ENCODE peak calls at places on chromosomes 12 and 14, in six cellular contexts. E, B, N, H, O and G are unnamed samples.

GRCh38 chr12:26823391-26823790 is 9.6 kb downstream of the ITPR2 start:
- DNase-seq in E (no peak), B (no peak), N (no peak), H (no peak), O (peak; percentile 46), G (peak; percentile 57)

GRCh38 chr12:120774169-120774916 is 48.7 kb downstream of the ACADS start:
- DNase-seq in E (no peak), B (no peak), N (no peak), H (no peak), O (no peak), G (no peak)

GRCh38 chr14:92892589-92892988 is 30.4 kb upstream of the CHGA start:
- DNase-seq in E (no peak), B (no peak), N (no peak), H (no peak), O (peak; percentile 48), G (peak; percentile 17)

GRCh38 chr12:54197037-54197909 is 8.5 kb upstream of the SMUG1 start:
- DNase-seq in E (peak; percentile 36), B (no peak), N (peak; percentile 73), H (no peak), O (peak; percentile 31), G (peak; percentile 26)

GRCh38 chr12:102948941-102949352 is 8.5 kb upstream of the ASCL1 start:
- DNase-seq in E (peak; percentile 79), B (peak; percentile 23), N (peak; percentile 60), H (no peak), O (no peak), G (peak; percentile 55)

GRCh38 chr12:122079038-122079531 is 529 bp downstream of the MLXIP start:
- DNase-seq in E (peak; percentile 26), B (no peak), N (peak; percentile 74), H (no peak), O (peak; percentile 28), G (no peak)

GRCh38 chr12:127943481-127944210 is 323.3 kb upstream of the TMEM132C start:
- DNase-seq in E (no peak), B (no peak), N (peak; percentile 37), H (no peak), O (no peak), G (no peak)

GRCh38 chr12:10719482-10719881 is 3.6 kb downstream of the YBX3 start:
- DNase-seq in E (no peak), B (no peak), N (no peak), H (no peak), O (no peak), G (no peak)

GRCh38 chr12:124475295-124476010 is 92.0 kb downstream of the NCOR2 start:
- DNase-seq in E (no peak), B (no peak), N (no peak), H (no peak), O (no peak), G (no peak)

GRCh38 chr14:98226411-98226810 is 1045.6 kb downstream of the BCL11B start:
- DNase-seq in E (no peak), B (no peak), N (no peak), H (no peak), O (no peak), G (no peak)

GRCh38 chr14:65462411-65462810 is 49.9 kb downstream of the FUT8 start:
- DNase-seq in E (no peak), B (peak; percentile 81), N (peak; percentile 19), H (no peak), O (peak; percentile 90), G (peak; percentile 56)

GRCh38 chr12:76519538-76519937 is 40.0 kb downstream of the OSBPL8 start:
- DNase-seq in E (no peak), B (no peak), N (peak; percentile 52), H (no peak), O (no peak), G (peak; percentile 92)

GRCh38 chr12:104643921-104644669 is 187.3 kb downstream of the CHST11 start:
- DNase-seq in E (no peak), B (no peak), N (no peak), H (peak; percentile 16), O (no peak), G (no peak)

GRCh38 chr12:75613981-75614380 is 102.6 kb upstream of the KRR1 start:
- DNase-seq in E (no peak), B (no peak), N (no peak), H (no peak), O (peak; percentile 19), G (peak; percentile 16)

GRCh38 chr12:64625243-64626077 is 15.2 kb downstream of the RASSF3 start:
- DNase-seq in E (peak; percentile 19), B (peak; percentile 69), N (peak; percentile 94), H (peak; percentile 52), O (peak; percentile 95), G (peak; percentile 89)

GRCh38 chr12:70040141-70040540 is 203.1 kb upstream of the CNOT2 start:
- DNase-seq in E (no peak), B (no peak), N (no peak), H (no peak), O (no peak), G (peak; percentile 82)

GRCh38 chr14:98028156-98028555 is 1231.0 kb downstream of the VRK1 start:
- DNase-seq in E (no peak), B (peak; percentile 3), N (no peak), H (no peak), O (peak; percentile 1), G (no peak)

GRCh38 chr14:75452900-75453816 is 25.3 kb downstream of the JDP2 start:
- DNase-seq in E (peak; percentile 30), B (peak; percentile 55), N (peak; percentile 86), H (no peak), O (peak; percentile 83), G (peak; percentile 77)

GRCh38 chr12:57161491-57161890 is 14.1 kb upstream of the LRP1-AS start:
- DNase-seq in E (no peak), B (no peak), N (no peak), H (no peak), O (no peak), G (no peak)

GRCh38 chr12:114288071-114288470 is 117.9 kb downstream of the TBX5 start:
- DNase-seq in E (no peak), B (peak; percentile 24), N (no peak), H (no peak), O (no peak), G (peak; percentile 37)

GRCh38 chr12:25839470-25839869 is 119.0 kb upstream of the RASSF8 start:
- DNase-seq in E (no peak), B (no peak), N (no peak), H (no peak), O (peak; percentile 73), G (peak; percentile 72)

GRCh38 chr12:112005419-112006395 is 7.3 kb downstream of the TMEM116 start:
- DNase-seq in E (no peak), B (no peak), N (peak; percentile 46), H (no peak), O (peak; percentile 36), G (no peak)

GRCh38 chr12:62537544-62537943 is 70.9 kb downstream of the MON2 start:
- DNase-seq in E (no peak), B (peak; percentile 70), N (peak; percentile 13), H (no peak), O (peak; percentile 14), G (peak; percentile 92)

GRCh38 chr12:117986705-117987469 is 18.1 kb upstream of the KSR2 start:
- DNase-seq in E (no peak), B (peak; percentile 24), N (no peak), H (no peak), O (peak; percentile 90), G (peak; percentile 75)

GRCh38 chr12:63276537-63277365 is 125.8 kb upstream of the AVPR1A start:
- DNase-seq in E (peak; percentile 54), B (no peak), N (peak; percentile 51), H (no peak), O (peak; percentile 37), G (peak; percentile 12)

GRCh38 chr14:69152181-69152943 is 557 bp downstream of the DCAF5 start:
- DNase-seq in E (peak; percentile 35), B (no peak), N (peak; percentile 70), H (peak; percentile 59), O (peak; percentile 31), G (peak; percentile 37)

GRCh38 chr12:104469523-104469922 is 12.8 kb downstream of the CHST11 start:
- DNase-seq in E (no peak), B (no peak), N (peak; percentile 16), H (no peak), O (no peak), G (no peak)

GRCh38 chr12:130131817-130132216 is 30.4 kb upstream of the FZD10 start:
- DNase-seq in E (no peak), B (no peak), N (no peak), H (no peak), O (no peak), G (no peak)

GRCh38 chr12:76486011-76486410 is 73.6 kb downstream of the OSBPL8 start:
- DNase-seq in E (no peak), B (no peak), N (no peak), H (no peak), O (no peak), G (no peak)

GRCh38 chr14:98736701-98737338 is 535.2 kb downstream of the BCL11B start:
- DNase-seq in E (no peak), B (no peak), N (no peak), H (no peak), O (no peak), G (no peak)

GRCh38 chr14:76805245-76805644 is 7.4 kb downstream of the ANGEL1 start:
- DNase-seq in E (no peak), B (no peak), N (no peak), H (no peak), O (no peak), G (no peak)

GRCh38 chr12:4050340-4050739 is 177.1 kb upstream of the PARP11 start:
- DNase-seq in E (no peak), B (no peak), N (no peak), H (no peak), O (no peak), G (no peak)
- TF ChIP-seq CTCF in E (no peak), B (no peak), N (no peak), H (no peak), O (no peak), G (no peak)

GRCh38 chr14:31421200-31421599 is 850 bp upstream of the HEATR5A start:
- DNase-seq in E (no peak), B (no peak), N (no peak), H (no peak), O (no peak), G (no peak)
- TF ChIP-seq CTCF in E (no peak), B (no peak), N (no peak), H (no peak), O (no peak), G (no peak)

DNA sequence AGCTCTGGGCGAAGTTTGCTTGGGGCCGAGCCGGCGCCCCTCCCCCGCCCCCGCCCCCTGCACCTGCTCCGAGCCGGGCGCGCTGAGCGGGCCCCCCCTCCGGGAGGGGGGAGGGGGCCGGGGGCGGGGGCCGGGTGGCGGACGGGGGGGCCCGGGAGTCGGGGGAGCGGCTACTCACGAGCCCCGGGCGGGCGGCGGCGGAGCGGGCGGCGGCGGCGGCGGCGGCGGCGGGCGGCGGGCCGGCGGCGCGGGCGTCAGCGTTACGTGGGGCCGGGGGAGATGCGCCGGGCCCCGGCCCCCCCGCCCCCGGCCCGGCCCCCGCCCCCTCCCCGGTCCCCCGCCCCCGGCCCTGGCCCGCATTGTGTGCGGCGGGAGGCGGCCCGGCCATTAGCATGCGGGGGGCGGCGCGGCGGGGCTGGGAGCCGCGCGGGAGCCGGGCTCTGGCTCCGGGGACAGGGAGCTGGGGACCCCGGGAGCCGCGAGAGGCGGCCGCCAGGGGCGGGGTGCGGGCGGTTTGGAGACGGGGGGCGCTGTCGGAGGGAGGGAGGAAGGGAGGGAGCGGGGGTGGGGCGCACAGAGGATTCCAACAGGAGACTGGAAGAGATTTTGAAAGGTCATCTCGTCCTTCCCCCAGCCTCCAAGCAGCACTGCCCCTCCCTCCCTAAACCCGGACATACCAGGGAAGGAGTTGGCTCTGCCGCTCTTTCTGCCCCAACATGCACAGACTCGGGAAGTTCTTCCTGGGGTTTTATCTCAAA is at the start of gene ZNF219:
- DNase-seq in E (peak; percentile 48), B (no peak), N (peak; percentile 60), H (peak; percentile 84), O (peak; percentile 74), G (peak; percentile 65)
- TF ChIP-seq CTCF in E (no peak), B (no peak), N (no peak), H (no peak), O (no peak), G (no peak)

GRCh38 chr12:95858451-95859343 is at the start of gene SNRPF:
- DNase-seq in E (peak; percentile 94), B (peak; percentile 96), N (peak; percentile 99), H (peak; percentile 93), O (peak; percentile 97), G (peak; percentile 98)
- TF ChIP-seq CTCF in E (no peak), B (peak; percentile 14), N (no peak), H (peak; percentile 18), O (no peak), G (peak; percentile 17)